ENCODE peak calls at places on chromosome 20, in five cellular contexts. X is K562, Q is HepG2, F is GM12878, Z is H1. K is an unnamed sample.

GRCh38 chr20:40493071-40493470 is 196.0 kb downstream of the MAFB start:
- DNase-seq in Q (no peak), Z (no peak), F (no peak), X (no peak), K (no peak)

GRCh38 chr20:18973499-18974173 is 160.1 kb downstream of the SCP2D1 start:
- DNase-seq in F (no peak), Q (no peak), X (no peak), Z (no peak), K (no peak)

GRCh38 chr20:40695214-40695613 is 6.2 kb upstream of the MAFB start:
- DNase-seq in X (no peak), Z (no peak), F (no peak), Q (no peak), K (no peak)

GRCh38 chr20:57211949-57212889 is 54.2 kb downstream of the BMP7 start:
- DNase-seq in Q (peak; percentile 18), Z (peak; percentile 34), X (no peak), F (no peak), K (peak; percentile 71)

GRCh38 chr20:23508896-23509579 is 18.1 kb downstream of the CST8 start:
- DNase-seq in Z (no peak), Q (no peak), X (no peak), F (no peak), K (no peak)

GRCh38 chr20:57267158-57267821 is 849 bp upstream of the BMP7 start:
- DNase-seq in X (no peak), F (no peak), Z (no peak), Q (no peak), K (no peak)

GRCh38 chr20:11740975-11741374 is 176.7 kb upstream of the BTBD3 start:
- DNase-seq in F (no peak), Z (no peak), X (no peak), Q (no peak), K (no peak)

GRCh38 chr20:13684566-13685222 is 46.0 kb upstream of the TASP1 start:
- DNase-seq in Q (no peak), F (peak; percentile 60), X (no peak), Z (no peak), K (no peak)

GRCh38 chr20:60813066-60813465 is 439.0 kb upstream of the CDH4 start:
- DNase-seq in Z (no peak), F (no peak), X (no peak), Q (no peak), K (no peak)

GRCh38 chr20:3068986-3069900 is 2.2 kb upstream of the OXT start:
- DNase-seq in X (no peak), Z (no peak), F (no peak), Q (peak; percentile 55), K (peak; percentile 59)

DNA sequence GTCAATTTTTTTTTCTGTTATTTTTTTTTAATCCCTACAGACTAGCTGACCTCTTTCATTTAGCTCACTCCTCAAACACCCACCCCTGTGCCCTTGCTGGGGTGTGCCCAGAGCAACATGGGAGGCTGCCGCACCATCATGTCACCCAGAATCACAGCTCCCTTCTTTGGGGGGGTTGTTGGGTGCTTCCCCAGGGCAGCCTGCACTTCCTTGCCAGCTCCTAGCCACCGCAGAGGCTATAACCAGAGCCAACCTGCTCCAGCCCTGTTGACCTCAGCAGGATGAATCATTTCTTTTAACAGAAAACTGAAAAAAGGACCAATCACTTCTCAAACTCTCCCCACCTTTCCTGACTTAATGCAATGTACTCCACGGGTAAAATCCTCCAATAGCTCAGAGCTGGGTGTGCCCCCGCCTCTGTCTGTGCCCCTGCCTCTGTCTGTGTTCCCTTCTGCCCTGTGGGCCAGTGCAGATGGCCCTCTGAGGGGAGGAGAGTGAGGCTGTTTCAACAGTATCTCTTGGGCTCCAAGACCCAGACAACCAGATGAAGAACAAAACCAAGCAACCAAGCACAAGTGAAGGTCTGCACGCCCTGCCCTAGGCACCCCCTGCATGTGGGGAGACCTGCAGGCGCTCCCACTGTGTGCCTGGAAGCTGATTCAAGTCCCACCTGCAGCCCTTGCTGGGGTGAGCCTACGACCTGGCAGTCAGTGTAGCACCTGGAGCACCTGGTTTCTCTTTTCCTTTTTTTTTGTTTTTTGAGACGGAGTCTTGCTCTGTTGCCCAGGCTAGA is 67.7 kb downstream of the PYGB start:
- DNase-seq in Z (no peak), Q (no peak), F (no peak), X (no peak), K (no peak)
- TF ChIP-seq CREB1 in Z (no peak), Q (no peak), F (no peak), X (no peak), K (no peak)

GRCh38 chr20:34090645-34091044 is 21.4 kb downstream of the EIF2S2 start:
- DNase-seq in X (no peak), Q (no peak), Z (no peak), F (no peak), K (no peak)
- H3K36me3 ChIP-seq in X (peaks cover 89% of the 10 kb centered on the region), Q (peaks cover 88% of the 10 kb centered on the region), Z (peaks cover 19% of the 10 kb centered on the region), F (peaks cover 24% of the 10 kb centered on the region), K (peaks cover 59% of the 10 kb centered on the region)

GRCh38 chr20:47847882-47848485 is 62.7 kb upstream of the SULF2 start:
- DNase-seq in F (no peak), X (no peak), Z (no peak), Q (no peak), K (no peak)
- TF ChIP-seq CREB1 in F (no peak), X (no peak), Z (no peak), Q (no peak), K (no peak)

GRCh38 chr20:1446536-1446935 is 20.1 kb downstream of the NSFL1C start:
- DNase-seq in Z (no peak), Q (no peak), X (no peak), F (no peak), K (no peak)
- H3K36me3 ChIP-seq in Z (peaks cover 40% of the 10 kb centered on the region), Q (peaks cover 98% of the 10 kb centered on the region), X (peaks cover 99% of the 10 kb centered on the region), F (peaks cover 32% of the 10 kb centered on the region), K (peaks cover 68% of the 10 kb centered on the region)

GRCh38 chr20:31869673-31869941 is 720 bp downstream of the DUSP15 start:
- DNase-seq in X (no peak), F (no peak), Z (no peak), Q (no peak), K (no peak)

GRCh38 chr20:31871602-31871954 is 1.1 kb downstream of the TTLL9 start:
- DNase-seq in F (no peak), Q (no peak), X (no peak), Z (no peak), K (no peak)

GRCh38 chr20:31870703-31871601 is 518 bp downstream of the TTLL9 start:
- DNase-seq in X (no peak), Q (no peak), Z (no peak), F (no peak), K (peak; percentile 53)

GRCh38 chr20:31868853-31869672 is 1.3 kb downstream of the DUSP15 start:
- DNase-seq in F (no peak), Q (no peak), Z (no peak), X (no peak), K (no peak)

DNA sequence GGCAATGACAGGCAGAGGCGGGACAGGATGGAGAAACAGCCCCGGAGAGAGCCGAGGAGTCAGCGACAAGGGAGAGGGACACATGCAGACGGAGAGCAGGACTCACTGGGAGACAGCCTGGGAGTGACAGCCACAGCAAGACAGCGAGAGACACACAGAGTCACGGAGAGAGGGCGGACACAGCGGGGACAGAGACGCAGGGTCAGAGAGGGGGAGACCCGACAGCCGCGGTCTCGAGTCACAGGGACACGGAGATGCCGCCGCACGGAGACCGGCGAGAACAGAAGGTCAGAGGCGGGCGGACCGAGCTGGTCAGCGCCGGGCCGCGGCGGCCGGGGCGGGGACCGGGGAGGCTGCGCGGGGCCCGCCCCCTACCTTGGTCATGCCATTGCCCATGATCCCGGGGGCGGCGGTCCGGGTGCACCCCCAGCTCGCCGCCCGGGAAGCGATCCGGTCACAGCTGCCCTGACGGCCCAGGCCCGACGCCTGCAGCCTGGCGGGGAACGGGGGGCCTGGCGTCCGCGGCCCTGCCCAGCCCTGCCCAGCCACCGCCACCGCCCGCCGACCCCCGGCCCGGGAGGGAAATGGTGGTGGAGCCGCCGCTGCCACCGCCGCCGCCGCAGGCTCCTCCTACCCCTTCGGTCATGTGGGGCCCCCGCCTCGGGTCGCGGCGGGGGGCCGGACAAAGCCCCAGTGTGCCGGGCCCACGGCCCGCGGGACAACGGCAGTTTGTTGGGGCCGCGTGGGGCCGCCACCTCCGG is at the start of the genes DUSP15 and TTLL9:
- DNase-seq in Z (no peak), F (no peak), Q (no peak), X (peak; percentile 67), K (peak; percentile 67)
- TF ChIP-seq CREB1 in Z (no peak), F (no peak), Q (no peak), X (no peak), K (no peak)

GRCh38 chr20:35719717-35720116 is 20.5 kb downstream of the ROMO1 start:
- DNase-seq in Z (no peak), F (no peak), X (no peak), Q (no peak), K (no peak)

GRCh38 chr20:35721621-35722020 is 20.4 kb downstream of the RBM39 start:
- DNase-seq in X (no peak), Q (no peak), Z (no peak), F (no peak), K (no peak)

GRCh38 chr20:35721219-35721618 is 20.8 kb downstream of the RBM39 start:
- DNase-seq in Q (no peak), X (no peak), F (no peak), Z (no peak), K (no peak)

GRCh38 chr20:35718972-35719635 is 19.9 kb downstream of the ROMO1 start:
- DNase-seq in Z (no peak), F (no peak), Q (no peak), X (no peak), K (no peak)

DNA sequence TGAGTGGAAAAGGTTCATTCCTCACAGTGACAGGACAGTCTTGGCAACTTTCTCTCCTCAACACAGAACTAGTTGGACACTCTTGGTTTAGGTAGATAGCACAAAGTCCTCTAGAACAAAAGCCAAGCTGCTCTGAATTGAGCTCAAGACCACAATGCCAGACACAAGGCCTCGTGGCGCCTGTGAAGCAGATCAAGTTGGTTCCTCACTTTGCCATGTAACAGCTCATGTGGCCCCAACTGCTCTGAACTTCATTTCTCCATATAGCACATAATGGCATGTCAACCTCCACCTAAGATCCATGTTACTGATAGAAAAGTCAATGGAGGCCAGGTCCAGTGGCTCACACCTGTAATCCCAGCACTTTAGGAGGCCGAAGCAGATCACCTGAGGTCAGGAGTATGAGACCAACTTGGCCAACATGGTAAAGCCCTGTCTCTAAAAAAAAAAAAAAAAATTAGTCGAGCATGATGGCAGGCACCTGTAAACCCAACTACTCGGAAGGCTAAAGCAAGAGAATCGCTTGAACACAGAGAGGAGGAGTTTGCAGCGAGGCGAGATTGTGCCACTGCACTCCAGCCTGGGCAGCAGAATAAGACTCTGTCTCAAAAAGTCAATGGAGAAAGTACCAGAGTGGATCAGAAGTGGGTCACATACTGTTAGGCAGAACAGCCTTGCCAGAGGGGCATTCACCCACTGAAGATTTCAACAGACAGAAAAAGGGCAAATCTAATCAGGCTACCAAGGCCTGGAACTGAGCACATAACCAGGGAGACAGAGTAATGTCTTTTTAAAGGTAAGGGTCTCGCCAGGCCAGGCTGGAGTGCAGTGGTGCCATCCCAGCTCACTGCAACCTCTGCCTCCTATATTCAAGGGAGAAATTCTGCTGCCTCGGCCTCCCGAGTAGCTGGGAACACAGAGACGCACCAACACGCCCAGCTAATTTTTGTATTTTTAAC is 21.2 kb downstream of the ROMO1 start:
- DNase-seq in F (no peak), Q (no peak), Z (no peak), X (no peak), K (no peak)
- H3K36me3 ChIP-seq in F (peaks cover 33% of the 10 kb centered on the region), Q (peaks cover 97% of the 10 kb centered on the region), Z (peaks cover 65% of the 10 kb centered on the region), X (peaks cover 98% of the 10 kb centered on the region), K (peaks cover 98% of the 10 kb centered on the region)

K was measured in GM23338.